ENCODE peak calls at places on chromosomes 3 and 15, in six cellular contexts. One of them, this sample, is unnamed.

GRCh38 chr3:194877311-194878119 is 191.8 kb downstream of the FAM43A start:
- DNase-seq in psoas muscle: no peak
- DNase-seq in stomach: no peak
- DNase-seq in stimulated activated CD4-positive, alpha-beta T cell treated with anti-CD3 and anti-CD28 coated beads, Interleukin-1b, Interleukin-23, amount 100 ng/mL, for 24 hours: no peak
- DNase-seq in neural crest cell: no peak
- DNase-seq in C1 segment of cervical spinal cord: no peak
- DNase-seq in this sample: no peak

GRCh38 chr3:76400141-76400540 is 614.8 kb upstream of the ZNF717 start:
- DNase-seq in psoas muscle: no peak
- DNase-seq in stomach: no peak
- DNase-seq in stimulated activated CD4-positive, alpha-beta T cell treated with anti-CD3 and anti-CD28 coated beads, Interleukin-1b, Interleukin-23, amount 100 ng/mL, for 24 hours: no peak
- DNase-seq in neural crest cell: no peak
- DNase-seq in C1 segment of cervical spinal cord: no peak
- DNase-seq in this sample: no peak

GRCh38 chr15:39419651-39420050 is 161.2 kb upstream of the THBS1 start:
- DNase-seq in psoas muscle: no peak
- DNase-seq in stomach: no peak
- DNase-seq in stimulated activated CD4-positive, alpha-beta T cell treated with anti-CD3 and anti-CD28 coated beads, Interleukin-1b, Interleukin-23, amount 100 ng/mL, for 24 hours: no peak
- DNase-seq in neural crest cell: no peak
- DNase-seq in C1 segment of cervical spinal cord: no peak
- DNase-seq in this sample: no peak

GRCh38 chr3:122299872-122300460 is 25.1 kb upstream of the CSTA start:
- DNase-seq in psoas muscle: no peak
- DNase-seq in stomach: no peak
- DNase-seq in stimulated activated CD4-positive, alpha-beta T cell treated with anti-CD3 and anti-CD28 coated beads, Interleukin-1b, Interleukin-23, amount 100 ng/mL, for 24 hours: peak; percentile 6
- DNase-seq in neural crest cell: peak; percentile 18
- DNase-seq in C1 segment of cervical spinal cord: no peak
- DNase-seq in this sample: no peak

GRCh38 chr3:196501316-196502064 is 2.1 kb downstream of the RNF168 start:
- DNase-seq in psoas muscle: peak; percentile 21
- DNase-seq in stomach: no peak
- DNase-seq in stimulated activated CD4-positive, alpha-beta T cell treated with anti-CD3 and anti-CD28 coated beads, Interleukin-1b, Interleukin-23, amount 100 ng/mL, for 24 hours: no peak
- DNase-seq in neural crest cell: no peak
- DNase-seq in C1 segment of cervical spinal cord: no peak
- DNase-seq in this sample: no peak

GRCh38 chr3:126036056-126036549 is 47.8 kb downstream of the SLC41A3 start:
- DNase-seq in psoas muscle: no peak
- DNase-seq in stomach: peak; percentile 23
- DNase-seq in stimulated activated CD4-positive, alpha-beta T cell treated with anti-CD3 and anti-CD28 coated beads, Interleukin-1b, Interleukin-23, amount 100 ng/mL, for 24 hours: no peak
- DNase-seq in neural crest cell: no peak
- DNase-seq in C1 segment of cervical spinal cord: no peak
- DNase-seq in this sample: no peak

GRCh38 chr3:152051501-152052404 is 178.3 kb downstream of the SUCNR1 start:
- DNase-seq in psoas muscle: no peak
- DNase-seq in stomach: no peak
- DNase-seq in stimulated activated CD4-positive, alpha-beta T cell treated with anti-CD3 and anti-CD28 coated beads, Interleukin-1b, Interleukin-23, amount 100 ng/mL, for 24 hours: no peak
- DNase-seq in neural crest cell: no peak
- DNase-seq in C1 segment of cervical spinal cord: no peak
- DNase-seq in this sample: no peak

GRCh38 chr15:27574541-27575054 is 524.5 kb downstream of the OCA2 start:
- DNase-seq in psoas muscle: no peak
- DNase-seq in stomach: no peak
- DNase-seq in stimulated activated CD4-positive, alpha-beta T cell treated with anti-CD3 and anti-CD28 coated beads, Interleukin-1b, Interleukin-23, amount 100 ng/mL, for 24 hours: no peak
- DNase-seq in neural crest cell: no peak
- DNase-seq in C1 segment of cervical spinal cord: no peak
- DNase-seq in this sample: no peak

GRCh38 chr15:89335289-89336041 is 841 bp upstream of the POLG start:
- DNase-seq in psoas muscle: no peak
- DNase-seq in stomach: no peak
- DNase-seq in stimulated activated CD4-positive, alpha-beta T cell treated with anti-CD3 and anti-CD28 coated beads, Interleukin-1b, Interleukin-23, amount 100 ng/mL, for 24 hours: no peak
- DNase-seq in neural crest cell: no peak
- DNase-seq in C1 segment of cervical spinal cord: no peak
- DNase-seq in this sample: peak; percentile 21

GRCh38 chr3:188264231-188265213 is 110.6 kb downstream of the LPP start:
- DNase-seq in psoas muscle: peak; percentile 45
- DNase-seq in stomach: no peak
- DNase-seq in stimulated activated CD4-positive, alpha-beta T cell treated with anti-CD3 and anti-CD28 coated beads, Interleukin-1b, Interleukin-23, amount 100 ng/mL, for 24 hours: no peak
- DNase-seq in neural crest cell: no peak
- DNase-seq in C1 segment of cervical spinal cord: no peak
- DNase-seq in this sample: peak; percentile 66

GRCh38 chr15:83285284-83285978 is 967 bp upstream of the BNC1 start:
- DNase-seq in psoas muscle: no peak
- DNase-seq in stomach: no peak
- DNase-seq in stimulated activated CD4-positive, alpha-beta T cell treated with anti-CD3 and anti-CD28 coated beads, Interleukin-1b, Interleukin-23, amount 100 ng/mL, for 24 hours: no peak
- DNase-seq in neural crest cell: no peak
- DNase-seq in C1 segment of cervical spinal cord: no peak
- DNase-seq in this sample: no peak

GRCh38 chr3:58746758-58747157 is 80.2 kb upstream of the FAM3D start:
- DNase-seq in psoas muscle: no peak
- DNase-seq in stomach: no peak
- DNase-seq in stimulated activated CD4-positive, alpha-beta T cell treated with anti-CD3 and anti-CD28 coated beads, Interleukin-1b, Interleukin-23, amount 100 ng/mL, for 24 hours: no peak
- DNase-seq in neural crest cell: no peak
- DNase-seq in C1 segment of cervical spinal cord: no peak
- DNase-seq in this sample: no peak

GRCh38 chr3:114155370-114155821 is 23.5 kb downstream of the DRD3 start:
- DNase-seq in psoas muscle: no peak
- DNase-seq in stomach: no peak
- DNase-seq in stimulated activated CD4-positive, alpha-beta T cell treated with anti-CD3 and anti-CD28 coated beads, Interleukin-1b, Interleukin-23, amount 100 ng/mL, for 24 hours: no peak
- DNase-seq in neural crest cell: peak; percentile 18
- DNase-seq in C1 segment of cervical spinal cord: no peak
- DNase-seq in this sample: no peak

GRCh38 chr3:31544634-31545033 is 11.9 kb downstream of the STT3B start:
- DNase-seq in psoas muscle: peak; percentile 24
- DNase-seq in stomach: no peak
- DNase-seq in stimulated activated CD4-positive, alpha-beta T cell treated with anti-CD3 and anti-CD28 coated beads, Interleukin-1b, Interleukin-23, amount 100 ng/mL, for 24 hours: no peak
- DNase-seq in neural crest cell: no peak
- DNase-seq in C1 segment of cervical spinal cord: no peak
- DNase-seq in this sample: no peak

GRCh38 chr15:91261345-91261744 is 161.3 kb downstream of the SV2B start:
- DNase-seq in psoas muscle: no peak
- DNase-seq in stomach: no peak
- DNase-seq in stimulated activated CD4-positive, alpha-beta T cell treated with anti-CD3 and anti-CD28 coated beads, Interleukin-1b, Interleukin-23, amount 100 ng/mL, for 24 hours: no peak
- DNase-seq in neural crest cell: no peak
- DNase-seq in C1 segment of cervical spinal cord: no peak
- DNase-seq in this sample: no peak

GRCh38 chr3:118412503-118412902 is 622.1 kb downstream of the IGSF11 start:
- DNase-seq in psoas muscle: no peak
- DNase-seq in stomach: no peak
- DNase-seq in stimulated activated CD4-positive, alpha-beta T cell treated with anti-CD3 and anti-CD28 coated beads, Interleukin-1b, Interleukin-23, amount 100 ng/mL, for 24 hours: no peak
- DNase-seq in neural crest cell: no peak
- DNase-seq in C1 segment of cervical spinal cord: no peak
- DNase-seq in this sample: no peak

GRCh38 chr3:70972855-70973254 is 610.7 kb downstream of the FOXP1 start:
- DNase-seq in psoas muscle: no peak
- DNase-seq in stomach: no peak
- DNase-seq in stimulated activated CD4-positive, alpha-beta T cell treated with anti-CD3 and anti-CD28 coated beads, Interleukin-1b, Interleukin-23, amount 100 ng/mL, for 24 hours: no peak
- DNase-seq in neural crest cell: no peak
- DNase-seq in C1 segment of cervical spinal cord: no peak
- DNase-seq in this sample: no peak

GRCh38 chr15:78054971-78055370 is 22.5 kb downstream of the TBC1D2B start:
- DNase-seq in psoas muscle: no peak
- DNase-seq in stomach: no peak
- DNase-seq in stimulated activated CD4-positive, alpha-beta T cell treated with anti-CD3 and anti-CD28 coated beads, Interleukin-1b, Interleukin-23, amount 100 ng/mL, for 24 hours: no peak
- DNase-seq in neural crest cell: no peak
- DNase-seq in C1 segment of cervical spinal cord: no peak
- DNase-seq in this sample: no peak

GRCh38 chr3:101976473-101976872 is 127.2 kb downstream of the NFKBIZ start:
- DNase-seq in psoas muscle: no peak
- DNase-seq in stomach: no peak
- DNase-seq in stimulated activated CD4-positive, alpha-beta T cell treated with anti-CD3 and anti-CD28 coated beads, Interleukin-1b, Interleukin-23, amount 100 ng/mL, for 24 hours: no peak
- DNase-seq in neural crest cell: no peak
- DNase-seq in C1 segment of cervical spinal cord: no peak
- DNase-seq in this sample: no peak

GRCh38 chr15:52233405-52233804 is 42.2 kb upstream of the GNB5 start:
- DNase-seq in psoas muscle: no peak
- DNase-seq in stomach: no peak
- DNase-seq in stimulated activated CD4-positive, alpha-beta T cell treated with anti-CD3 and anti-CD28 coated beads, Interleukin-1b, Interleukin-23, amount 100 ng/mL, for 24 hours: no peak
- DNase-seq in neural crest cell: no peak
- DNase-seq in C1 segment of cervical spinal cord: no peak
- DNase-seq in this sample: no peak

GRCh38 chr15:100115711-100116090 is 226.1 kb downstream of the ADAMTS17 start:
- DNase-seq in psoas muscle: peak; percentile 45
- DNase-seq in stomach: no peak
- DNase-seq in stimulated activated CD4-positive, alpha-beta T cell treated with anti-CD3 and anti-CD28 coated beads, Interleukin-1b, Interleukin-23, amount 100 ng/mL, for 24 hours: no peak
- DNase-seq in neural crest cell: no peak
- DNase-seq in C1 segment of cervical spinal cord: no peak
- DNase-seq in this sample: peak; percentile 45

GRCh38 chr3:32840086-32840841 is 22.5 kb downstream of the TRIM71 start:
- DNase-seq in psoas muscle: no peak
- DNase-seq in stomach: no peak
- DNase-seq in stimulated activated CD4-positive, alpha-beta T cell treated with anti-CD3 and anti-CD28 coated beads, Interleukin-1b, Interleukin-23, amount 100 ng/mL, for 24 hours: no peak
- DNase-seq in neural crest cell: no peak
- DNase-seq in C1 segment of cervical spinal cord: no peak
- DNase-seq in this sample: no peak

GRCh38 chr3:41405466-41405865 is 206.2 kb downstream of the CTNNB1 start:
- DNase-seq in psoas muscle: no peak
- DNase-seq in stomach: no peak
- DNase-seq in stimulated activated CD4-positive, alpha-beta T cell treated with anti-CD3 and anti-CD28 coated beads, Interleukin-1b, Interleukin-23, amount 100 ng/mL, for 24 hours: no peak
- DNase-seq in neural crest cell: no peak
- DNase-seq in C1 segment of cervical spinal cord: no peak
- DNase-seq in this sample: no peak

GRCh38 chr15:51121118-51121517 is 26.4 kb upstream of the TNFAIP8L3 start:
- DNase-seq in psoas muscle: no peak
- DNase-seq in stomach: no peak
- DNase-seq in stimulated activated CD4-positive, alpha-beta T cell treated with anti-CD3 and anti-CD28 coated beads, Interleukin-1b, Interleukin-23, amount 100 ng/mL, for 24 hours: no peak
- DNase-seq in neural crest cell: no peak
- DNase-seq in C1 segment of cervical spinal cord: no peak
- DNase-seq in this sample: peak; percentile 77

GRCh38 chr3:120448707-120449650 is 1.8 kb downstream of the FSTL1 start:
- DNase-seq in psoas muscle: peak; percentile 27
- DNase-seq in stomach: no peak
- DNase-seq in stimulated activated CD4-positive, alpha-beta T cell treated with anti-CD3 and anti-CD28 coated beads, Interleukin-1b, Interleukin-23, amount 100 ng/mL, for 24 hours: no peak
- DNase-seq in neural crest cell: no peak
- DNase-seq in C1 segment of cervical spinal cord: no peak
- DNase-seq in this sample: no peak

GRCh38 chr15:39413558-39413957 is 167.3 kb upstream of the THBS1 start:
- DNase-seq in psoas muscle: no peak
- DNase-seq in stomach: no peak
- DNase-seq in stimulated activated CD4-positive, alpha-beta T cell treated with anti-CD3 and anti-CD28 coated beads, Interleukin-1b, Interleukin-23, amount 100 ng/mL, for 24 hours: no peak
- DNase-seq in neural crest cell: no peak
- DNase-seq in C1 segment of cervical spinal cord: no peak
- DNase-seq in this sample: no peak

GRCh38 chr15:72155021-72155621 is 36.9 kb downstream of the SENP8 start:
- DNase-seq in psoas muscle: peak; percentile 57
- DNase-seq in stomach: peak; percentile 97
- DNase-seq in stimulated activated CD4-positive, alpha-beta T cell treated with anti-CD3 and anti-CD28 coated beads, Interleukin-1b, Interleukin-23, amount 100 ng/mL, for 24 hours: no peak
- DNase-seq in neural crest cell: no peak
- DNase-seq in C1 segment of cervical spinal cord: no peak
- DNase-seq in this sample: peak; percentile 47

GRCh38 chr15:28881600-28881999 is 4.2 kb upstream of the APBA2 start:
- DNase-seq in psoas muscle: no peak
- DNase-seq in stomach: no peak
- DNase-seq in stimulated activated CD4-positive, alpha-beta T cell treated with anti-CD3 and anti-CD28 coated beads, Interleukin-1b, Interleukin-23, amount 100 ng/mL, for 24 hours: no peak
- DNase-seq in neural crest cell: no peak
- DNase-seq in C1 segment of cervical spinal cord: no peak
- DNase-seq in this sample: no peak

GRCh38 chr15:57675481-57676181 is 30.9 kb upstream of the POLR2M start:
- DNase-seq in psoas muscle: no peak
- DNase-seq in stomach: no peak
- DNase-seq in stimulated activated CD4-positive, alpha-beta T cell treated with anti-CD3 and anti-CD28 coated beads, Interleukin-1b, Interleukin-23, amount 100 ng/mL, for 24 hours: no peak
- DNase-seq in neural crest cell: no peak
- DNase-seq in C1 segment of cervical spinal cord: no peak
- DNase-seq in this sample: no peak

GRCh38 chr3:85254738-85255137 is 295.9 kb downstream of the CADM2 start:
- DNase-seq in psoas muscle: no peak
- DNase-seq in stomach: no peak
- DNase-seq in stimulated activated CD4-positive, alpha-beta T cell treated with anti-CD3 and anti-CD28 coated beads, Interleukin-1b, Interleukin-23, amount 100 ng/mL, for 24 hours: no peak
- DNase-seq in neural crest cell: no peak
- DNase-seq in C1 segment of cervical spinal cord: no peak
- DNase-seq in this sample: no peak

GRCh38 chr3:61247191-61247590 is 4.1 kb downstream of the FHIT start:
- DNase-seq in psoas muscle: no peak
- DNase-seq in stomach: no peak
- DNase-seq in stimulated activated CD4-positive, alpha-beta T cell treated with anti-CD3 and anti-CD28 coated beads, Interleukin-1b, Interleukin-23, amount 100 ng/mL, for 24 hours: no peak
- DNase-seq in neural crest cell: no peak
- DNase-seq in C1 segment of cervical spinal cord: no peak
- DNase-seq in this sample: no peak

GRCh38 chr15:75199347-75199976 is 2.2 kb upstream of the C15orf39 start:
- DNase-seq in psoas muscle: no peak
- DNase-seq in stomach: no peak
- DNase-seq in stimulated activated CD4-positive, alpha-beta T cell treated with anti-CD3 and anti-CD28 coated beads, Interleukin-1b, Interleukin-23, amount 100 ng/mL, for 24 hours: no peak
- DNase-seq in neural crest cell: no peak
- DNase-seq in C1 segment of cervical spinal cord: no peak
- DNase-seq in this sample: no peak

GRCh38 chr3:123085293-123085949 is 18.6 kb downstream of the PDIA5 start:
- DNase-seq in psoas muscle: no peak
- DNase-seq in stomach: no peak
- DNase-seq in stimulated activated CD4-positive, alpha-beta T cell treated with anti-CD3 and anti-CD28 coated beads, Interleukin-1b, Interleukin-23, amount 100 ng/mL, for 24 hours: no peak
- DNase-seq in neural crest cell: no peak
- DNase-seq in C1 segment of cervical spinal cord: no peak
- DNase-seq in this sample: no peak

GRCh38 chr3:13879946-13880810 is at the start of gene WNT7A:
- DNase-seq in psoas muscle: no peak
- DNase-seq in stomach: no peak
- DNase-seq in stimulated activated CD4-positive, alpha-beta T cell treated with anti-CD3 and anti-CD28 coated beads, Interleukin-1b, Interleukin-23, amount 100 ng/mL, for 24 hours: no peak
- DNase-seq in neural crest cell: peak; percentile 70
- DNase-seq in C1 segment of cervical spinal cord: peak; percentile 34
- DNase-seq in this sample: no peak

GRCh38 chr15:38482572-38482971 is 28.6 kb downstream of the FAM98B start:
- DNase-seq in psoas muscle: no peak
- DNase-seq in stomach: no peak
- DNase-seq in stimulated activated CD4-positive, alpha-beta T cell treated with anti-CD3 and anti-CD28 coated beads, Interleukin-1b, Interleukin-23, amount 100 ng/mL, for 24 hours: no peak
- DNase-seq in neural crest cell: no peak
- DNase-seq in C1 segment of cervical spinal cord: no peak
- DNase-seq in this sample: no peak

GRCh38 chr15:33068531-33068990 is 126.0 kb downstream of the FMN1 start:
- DNase-seq in psoas muscle: peak; percentile 40
- DNase-seq in stomach: peak; percentile 90
- DNase-seq in stimulated activated CD4-positive, alpha-beta T cell treated with anti-CD3 and anti-CD28 coated beads, Interleukin-1b, Interleukin-23, amount 100 ng/mL, for 24 hours: no peak
- DNase-seq in neural crest cell: no peak
- DNase-seq in C1 segment of cervical spinal cord: no peak
- DNase-seq in this sample: no peak

GRCh38 chr15:83010709-83011270 is 649 bp downstream of the C15orf40 start:
- DNase-seq in psoas muscle: peak; percentile 80
- DNase-seq in stomach: peak; percentile 64
- DNase-seq in stimulated activated CD4-positive, alpha-beta T cell treated with anti-CD3 and anti-CD28 coated beads, Interleukin-1b, Interleukin-23, amount 100 ng/mL, for 24 hours: peak; percentile 53
- DNase-seq in neural crest cell: peak; percentile 69
- DNase-seq in C1 segment of cervical spinal cord: peak; percentile 61
- DNase-seq in this sample: peak; percentile 50

GRCh38 chr3:152564454-152564853 is 270.5 kb upstream of the P2RY1 start:
- DNase-seq in psoas muscle: no peak
- DNase-seq in stomach: no peak
- DNase-seq in stimulated activated CD4-positive, alpha-beta T cell treated with anti-CD3 and anti-CD28 coated beads, Interleukin-1b, Interleukin-23, amount 100 ng/mL, for 24 hours: no peak
- DNase-seq in neural crest cell: no peak
- DNase-seq in C1 segment of cervical spinal cord: no peak
- DNase-seq in this sample: no peak

This sample was measured in uterus.